ENCODE peak calls at places on chromosomes 5 and 9, in eight cellular contexts. N, X, F, V, I, J, H and C are unnamed samples.

GRCh38 chr9:123773783-123774182 is 156.1 kb downstream of the DENND1A start:
- DNase-seq in J (no peak), F (no peak), I (no peak), H (no peak), V (no peak), N (no peak), X (no peak), C (no peak)

GRCh38 chr5:104643320-104643719 is 1080.7 kb upstream of the NUDT12 start:
- DNase-seq in I (no peak), H (no peak), X (no peak), V (no peak), J (no peak), F (no peak), N (no peak), C (no peak)

GRCh38 chr5:73126381-73126780 is 6.0 kb downstream of the TMEM171 start:
- DNase-seq in J (no peak), V (no peak), X (no peak), H (no peak), N (no peak), F (no peak), I (no peak), C (no peak)

GRCh38 chr5:2750758-2751464 is 566 bp downstream of the IRX2 start:
- DNase-seq in N (no peak), I (no peak), X (no peak), J (peak; percentile 49), F (no peak), H (no peak), V (no peak), C (no peak)

GRCh38 chr5:62286834-62287611 is 19.0 kb upstream of the KIF2A start:
- DNase-seq in X (no peak), N (no peak), H (no peak), V (no peak), J (no peak), F (no peak), I (no peak), C (no peak)

GRCh38 chr5:118451697-118452247 is 536.6 kb downstream of the DTWD2 start:
- DNase-seq in X (no peak), N (no peak), H (no peak), V (no peak), I (no peak), J (no peak), F (no peak), C (no peak)

GRCh38 chr5:6675784-6676499 is 37.3 kb upstream of the TENT4A start:
- DNase-seq in I (no peak), J (no peak), X (no peak), N (no peak), H (no peak), V (no peak), F (no peak), C (no peak)

GRCh38 chr5:8517461-8517860 is 648.5 kb downstream of the MTRR start:
- DNase-seq in I (no peak), V (no peak), N (no peak), J (peak; percentile 20), H (no peak), F (no peak), X (no peak), C (no peak)

GRCh38 chr5:140795259-140795641 is 598 bp downstream of the PCDHA2 start:
- DNase-seq in N (no peak), X (no peak), H (no peak), J (no peak), I (no peak), F (no peak), V (no peak), C (no peak)

GRCh38 chr5:127423173-127423798 is 94.2 kb upstream of the PRRC1 start:
- DNase-seq in I (no peak), V (no peak), F (no peak), N (no peak), H (no peak), X (no peak), J (no peak), C (no peak)

GRCh38 chr5:91464886-91465646 is 81.9 kb upstream of the ARRDC3 start:
- DNase-seq in J (no peak), V (no peak), F (no peak), X (no peak), H (no peak), I (no peak), N (no peak), C (no peak)
- TF ChIP-seq CTCF in J (no peak), V (no peak), F (no peak), X (no peak), H (no peak), I (no peak), N (no peak), C (no peak)

DNA sequence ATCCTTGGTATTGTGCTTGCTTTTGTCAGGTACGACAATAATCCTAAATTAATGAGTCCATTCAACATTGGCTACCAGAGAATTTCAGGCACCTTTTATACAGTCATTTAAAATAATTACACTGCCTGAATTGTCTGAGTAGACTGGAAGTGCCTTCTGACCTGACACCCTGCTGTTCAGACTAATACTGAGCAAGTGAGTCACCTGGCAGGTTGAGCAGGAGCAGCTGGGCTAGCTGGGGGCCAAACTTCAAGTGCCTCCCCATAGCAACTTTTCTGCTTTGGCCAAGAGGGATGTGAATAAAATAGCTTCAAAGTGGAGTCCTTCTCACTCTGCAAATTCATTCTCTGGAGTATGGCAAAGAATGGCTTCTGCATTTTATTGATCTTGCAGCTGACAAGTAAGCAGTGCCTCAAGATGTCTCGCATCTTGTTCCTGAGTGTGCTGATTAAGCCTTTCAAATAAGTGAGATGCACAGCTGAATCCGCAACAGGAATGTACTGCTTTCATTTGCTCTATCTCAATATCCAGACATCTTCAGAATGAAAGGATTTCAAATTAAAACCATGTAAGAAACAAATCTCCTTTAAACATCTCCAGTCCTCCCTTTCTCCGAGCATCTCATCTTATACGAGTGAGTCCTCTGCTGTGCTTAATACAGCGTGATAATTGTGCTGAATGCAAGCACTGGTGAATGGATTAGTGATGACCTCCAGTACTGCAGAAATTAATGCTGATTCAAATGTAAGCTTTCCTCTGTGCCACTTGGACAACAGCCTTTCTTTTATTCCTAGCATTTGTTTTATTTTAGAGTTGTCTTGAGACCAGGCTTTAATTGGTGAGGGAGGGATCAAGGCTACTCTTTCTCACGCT is 271.2 kb downstream of the EDIL3 start:
- DNase-seq in I (no peak), V (no peak), F (no peak), H (no peak), X (no peak), N (no peak), J (peak; percentile 26), C (no peak)
- H3K4me3 ChIP-seq in I (no peak overlapping the region), V (no peak overlapping the region), F (no peak overlapping the region), H (no peak overlapping the region), X (no peak overlapping the region), N (no peak overlapping the region), J (no peak overlapping the region), C (no peak overlapping the region)

GRCh38 chr9:132201780-132202703 is 40.2 kb downstream of the NTNG2 start:
- DNase-seq in H (no peak), I (no peak), N (no peak), X (no peak), F (no peak), J (no peak), V (no peak), C (no peak)
- H3K27me3 ChIP-seq in H (no peaks in the 10 kb centered on the region), I (peaks cover 4% of the 10 kb centered on the region), N (no peaks in the 10 kb centered on the region), X (no peaks in the 10 kb centered on the region), F (peaks cover 36% of the 10 kb centered on the region), J (no peaks in the 10 kb centered on the region), V (peaks cover 11% of the 10 kb centered on the region), C (peaks cover 30% of the 10 kb centered on the region)

GRCh38 chr5:43204958-43205357 is 12.9 kb downstream of the NIM1K start:
- DNase-seq in J (no peak), H (no peak), V (no peak), N (no peak), F (no peak), X (no peak), I (no peak), C (no peak)
- TF ChIP-seq CTCF in J (no peak), H (no peak), V (peak; percentile 18), N (no peak), F (no peak), X (no peak), I (no peak), C (no peak)

GRCh38 chr9:114384836-114385411 is 2.9 kb downstream of the AKNA start:
- DNase-seq in F (no peak), J (peak; percentile 79), N (peak; percentile 26), H (no peak), V (no peak), X (no peak), I (no peak), C (no peak)

GRCh38 chr9:114387678-114388431 is at the start of gene AKNA:
- DNase-seq in J (peak; percentile 87), I (peak; percentile 84), F (peak; percentile 86), N (peak; percentile 88), H (peak; percentile 91), X (peak; percentile 77), V (no peak), C (no peak)

GRCh38 chr9:114386886-114387677 is 700 bp downstream of the AKNA start:
- DNase-seq in I (peak; percentile 76), V (no peak), F (peak; percentile 76), N (peak; percentile 56), X (peak; percentile 34), H (no peak), J (no peak), C (no peak)

GRCh38 chr9:114385412-114386181 is 2.2 kb downstream of the AKNA start:
- DNase-seq in J (no peak), I (peak; percentile 74), N (peak; percentile 87), X (peak; percentile 68), H (peak; percentile 83), F (peak; percentile 89), V (peak; percentile 54), C (peak; percentile 77)

GRCh38 chr9:114386361-114386885 is 1.4 kb downstream of the AKNA start:
- DNase-seq in H (no peak), J (no peak), V (no peak), N (peak; percentile 37), I (no peak), X (no peak), F (no peak), C (no peak)
- H3K4me3 ChIP-seq in H (peak overlapping the region; percentile 69), J (no peak overlapping the region), V (peak overlapping the region; percentile 60), N (peak overlapping the region; percentile 65), I (peak overlapping the region; percentile 49), X (peak overlapping the region; percentile 53), F (peak overlapping the region; percentile 59), C (peak overlapping the region; percentile 58)

DNA sequence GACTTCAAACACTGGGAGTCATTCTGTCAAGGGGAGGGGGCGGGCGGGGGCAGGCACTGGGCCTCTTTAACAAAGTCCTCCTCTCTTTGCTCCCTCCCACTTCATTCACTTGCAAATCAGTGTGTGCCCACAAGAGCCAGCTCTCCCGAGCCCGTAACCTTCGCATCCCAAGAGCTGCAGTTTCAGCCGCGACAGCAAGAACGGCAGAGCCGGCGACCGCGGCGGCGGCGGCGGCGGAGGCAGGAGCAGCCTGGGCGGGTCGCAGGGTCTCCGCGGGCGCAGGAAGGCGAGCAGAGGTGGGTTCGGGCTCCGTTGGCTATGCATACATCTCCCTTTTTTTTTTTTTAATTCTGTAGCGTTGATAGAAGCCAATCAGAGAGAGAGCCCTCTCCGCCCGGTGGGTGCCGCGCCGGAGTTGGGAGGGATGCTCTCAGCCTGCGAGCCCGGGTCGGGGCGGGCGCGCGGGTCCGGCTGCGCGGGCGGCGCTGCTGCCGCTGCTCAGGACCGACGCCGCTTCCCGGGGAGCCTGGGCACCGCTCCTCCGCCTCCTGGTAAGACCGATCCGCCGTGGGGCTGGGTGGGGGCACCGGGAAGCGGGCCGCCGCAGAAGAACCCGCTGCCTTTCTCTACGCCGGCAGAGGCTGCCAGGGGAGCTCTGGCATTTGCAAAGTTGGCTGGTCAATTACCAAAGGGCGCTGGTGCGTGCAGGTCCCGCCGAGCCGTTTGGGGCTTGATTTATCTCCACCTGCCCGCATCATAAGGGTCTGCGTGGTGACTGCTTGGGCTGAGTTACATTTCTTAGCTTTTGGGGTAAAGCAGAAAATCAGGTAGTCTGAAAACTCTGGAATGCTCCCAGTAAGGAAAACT is at the start of gene CDH6:
- DNase-seq in F (peak; percentile 9), J (peak; percentile 52), H (peak; percentile 66), X (peak; percentile 4), V (no peak), I (no peak), N (no peak), C (peak; percentile 60)
- H3K27me3 ChIP-seq in F (peaks cover 62% of the 10 kb centered on the region), J (peaks cover 26% of the 10 kb centered on the region), H (peaks cover 43% of the 10 kb centered on the region), X (peaks cover 18% of the 10 kb centered on the region), V (peaks cover 4% of the 10 kb centered on the region), I (peaks cover 23% of the 10 kb centered on the region), N (peaks cover 19% of the 10 kb centered on the region), C (no peaks in the 10 kb centered on the region)